ENCODE peak calls at places on chromosomes 5 and 9, in four cellular contexts. V is left ventricle myocardium inferior, H is astrocyte of the spinal cord, D is dorsolateral prefrontal cortex. G is an unnamed sample.

GRCh38 chr9:89425024-89425805 is 72.7 kb downstream of the SEMA4D start:
- DNase-seq in H (peak; percentile 9), V (no peak), D (no peak), G (no peak)

GRCh38 chr5:60633336-60633735 is 66.6 kb downstream of the DEPDC1B start:
- DNase-seq in D (no peak), V (no peak), H (peak; percentile 86), G (no peak)

GRCh38 chr9:97531750-97532383 is 30.4 kb downstream of the TMOD1 start:
- DNase-seq in H (no peak), V (no peak), D (no peak), G (no peak)

GRCh38 chr5:110265199-110265598 is 461.3 kb downstream of the TMEM232 start:
- DNase-seq in H (no peak), D (no peak), V (no peak), G (no peak)

GRCh38 chr9:3948826-3949578 is 350.9 kb downstream of the GLIS3 start:
- DNase-seq in V (no peak), D (no peak), H (peak; percentile 67), G (no peak)

GRCh38 chr9:78131969-78132687 is 100.5 kb upstream of the GNAQ start:
- DNase-seq in H (peak; percentile 33), V (no peak), D (no peak), G (no peak)

GRCh38 chr5:92777421-92777820 is 803.6 kb downstream of the NR2F1-AS1 start:
- DNase-seq in H (no peak), D (no peak), V (no peak), G (no peak)

GRCh38 chr5:147559725-147560124 is 49.9 kb upstream of the DPYSL3 start:
- DNase-seq in H (peak; percentile 58), D (no peak), V (no peak), G (no peak)

GRCh38 chr9:99140685-99141314 is 35.9 kb downstream of the TGFBR1 start:
- DNase-seq in H (peak; percentile 55), V (no peak), D (peak; percentile 26), G (peak; percentile 43)

GRCh38 chr5:62167651-62168050 is 138.4 kb upstream of the KIF2A start:
- DNase-seq in D (no peak), V (no peak), H (no peak), G (no peak)

GRCh38 chr9:23820731-23821399 is 5.2 kb downstream of the ELAVL2 start:
- DNase-seq in D (peak; percentile 42), V (no peak), H (peak; percentile 21), G (no peak)

GRCh38 chr9:101029300-101030021 is 934 bp downstream of the PLPPR1 start:
- DNase-seq in D (no peak), V (no peak), H (no peak), G (no peak)

GRCh38 chr5:147893820-147894219 is 12.5 kb downstream of the C5orf46 start:
- DNase-seq in H (no peak), D (no peak), V (no peak), G (no peak)

GRCh38 chr9:132744881-132745761 is 74.9 kb downstream of the GTF3C4 start:
- DNase-seq in D (no peak), V (no peak), H (no peak), G (no peak)

GRCh38 chr9:87497604-87498045 is at the start of gene DAPK1:
- DNase-seq in H (peak; percentile 32), D (no peak), V (peak; percentile 58), G (peak; percentile 40)

GRCh38 chr5:61330341-61330878 is 1.6 kb upstream of the ZSWIM6 start:
- DNase-seq in D (peak; percentile 54), V (peak; percentile 27), H (peak; percentile 79), G (no peak)

GRCh38 chr9:131298341-131298740 is 8.8 kb downstream of the PLPP7 start:
- DNase-seq in H (no peak), D (no peak), V (no peak), G (no peak)

GRCh38 chr5:154479944-154480750 is 2.1 kb upstream of the HAND1 start:
- DNase-seq in V (no peak), D (no peak), H (no peak), G (no peak)

GRCh38 chr5:97208184-97208713 is 25.2 kb upstream of the RIOK2 start:
- DNase-seq in V (no peak), D (no peak), H (no peak), G (no peak)

GRCh38 chr5:144085381-144085780 is 85.1 kb downstream of the YIPF5 start:
- DNase-seq in D (no peak), H (no peak), V (no peak), G (no peak)

GRCh38 chr5:2012885-2013284 is 130.2 kb upstream of the IRX4 start:
- DNase-seq in D (no peak), H (no peak), V (no peak), G (no peak)

GRCh38 chr5:179413711-179414458 is 68.6 kb upstream of the ADAMTS2 start:
- DNase-seq in H (no peak), V (no peak), D (no peak), G (no peak)

GRCh38 chr5:175847503-175847902 is 23.9 kb upstream of the CPLX2 start:
- DNase-seq in D (no peak), H (no peak), V (no peak), G (no peak)

GRCh38 chr9:113934167-113934566 is 58.1 kb downstream of the ZNF618 start:
- DNase-seq in V (no peak), H (no peak), D (no peak), G (no peak)

GRCh38 chr5:74576941-74577456 is 63.5 kb downstream of the ENC1 start:
- DNase-seq in H (peak; percentile 71), D (no peak), V (no peak), G (no peak)

DNA sequence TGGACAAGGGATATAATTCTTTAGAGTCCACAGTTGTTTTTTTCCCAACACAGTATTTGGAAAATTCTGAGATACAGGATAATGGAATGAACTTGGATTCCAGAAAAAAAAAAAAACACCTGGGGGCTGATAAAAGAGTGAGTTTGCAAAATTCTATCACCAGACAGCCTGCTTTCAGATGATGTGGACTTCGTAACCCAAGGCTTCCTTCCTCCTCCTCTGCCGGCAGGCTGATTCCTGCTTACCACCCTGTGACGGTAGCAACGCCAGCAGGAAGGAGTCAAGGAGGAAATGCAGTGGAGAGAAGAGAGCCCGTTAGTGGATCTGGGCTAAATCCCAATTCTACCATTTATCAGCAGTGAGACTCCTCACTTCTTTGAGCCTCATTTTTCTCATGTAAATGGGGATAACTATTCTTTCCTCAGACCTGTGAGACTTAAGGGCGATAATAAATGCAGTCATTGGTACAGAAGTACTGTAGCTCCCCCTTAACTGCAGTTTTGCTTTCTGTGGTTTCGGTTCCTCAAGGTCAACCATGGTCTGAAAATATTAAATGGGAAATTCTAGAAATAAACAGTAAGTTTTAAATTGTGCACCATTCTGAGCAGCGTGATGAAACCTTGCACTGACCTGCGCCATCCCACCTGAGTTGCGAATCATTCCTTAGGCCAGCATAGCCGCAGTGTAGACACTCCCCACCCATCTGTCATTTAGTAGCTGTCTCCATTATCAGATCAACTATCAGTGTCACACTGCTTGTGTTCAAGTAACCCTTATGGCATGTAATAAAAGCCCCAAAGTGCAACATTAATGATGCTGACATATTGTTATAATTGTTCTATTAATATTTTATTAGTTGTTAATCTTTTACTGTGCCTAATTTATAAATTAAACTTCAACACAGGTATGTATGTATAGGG is 71.4 kb downstream of the DCP2 start:
- DNase-seq in V (no peak), D (no peak), H (no peak), G (no peak)
- H3K4me3 ChIP-seq in V (no peak overlapping the region), D (no peak overlapping the region), H (no peak overlapping the region), G (no peak overlapping the region)

GRCh38 chr5:116939641-116940040 is 365.0 kb upstream of the SEMA6A start:
- DNase-seq in D (no peak), H (no peak), V (no peak), G (no peak)

GRCh38 chr5:116944171-116944570 is 369.5 kb upstream of the SEMA6A start:
- DNase-seq in V (no peak), H (no peak), D (no peak), G (no peak)

GRCh38 chr5:116942622-116943021 is 368.0 kb upstream of the SEMA6A start:
- DNase-seq in V (no peak), D (no peak), H (peak; percentile 1), G (no peak)

GRCh38 chr5:116935561-116936162 is 361.0 kb upstream of the SEMA6A start:
- DNase-seq in V (no peak), D (peak; percentile 26), H (no peak), G (no peak)

DNA sequence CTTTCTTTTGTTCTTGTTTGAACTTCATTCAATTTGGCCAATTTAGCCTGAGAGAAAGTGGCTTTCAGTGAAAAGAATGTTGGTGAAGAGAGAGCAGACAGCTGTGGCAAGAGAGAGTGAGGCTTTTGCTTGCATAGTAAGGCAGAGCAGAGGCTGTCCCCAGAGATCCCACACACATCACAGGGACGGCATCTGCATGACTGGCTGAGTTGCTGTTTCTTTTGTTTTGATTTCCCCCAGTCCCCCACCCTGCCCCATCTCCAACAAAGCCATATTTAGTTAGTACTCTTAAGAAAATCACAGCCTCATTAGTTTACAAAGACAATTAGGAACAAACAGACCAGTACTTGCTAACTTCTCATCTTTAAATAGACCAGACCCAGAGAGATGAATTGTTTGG is 363.9 kb upstream of the SEMA6A start:
- DNase-seq in V (no peak), H (no peak), D (no peak), G (no peak)
- H3K4me3 ChIP-seq in V (no peak overlapping the region), H (no peak overlapping the region), D (no peak overlapping the region), G (no peak overlapping the region)

DNA sequence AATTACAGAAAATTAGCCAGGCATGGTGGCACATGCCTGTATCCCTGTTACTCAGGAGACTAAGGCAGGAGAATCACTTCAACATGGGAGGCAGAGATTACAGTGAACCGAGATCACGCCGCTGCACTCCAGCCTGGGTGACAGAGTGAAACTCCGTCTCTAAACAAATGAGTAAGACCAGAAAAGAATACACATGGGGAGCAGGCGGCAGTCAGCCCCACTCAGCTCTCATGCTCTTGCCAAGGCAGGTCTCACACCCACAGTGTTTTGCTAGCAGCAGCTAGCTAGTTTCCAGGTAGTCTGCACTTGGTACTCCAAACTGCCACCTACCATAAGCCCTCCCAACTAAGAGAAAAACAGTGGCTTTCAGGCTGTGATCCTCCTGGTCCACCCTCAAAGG is 722.3 kb upstream of the CTNND2 start:
- DNase-seq in V (no peak), H (no peak), D (no peak), G (no peak)
- H3K4me3 ChIP-seq in V (no peak overlapping the region), H (no peak overlapping the region), D (no peak overlapping the region), G (no peak overlapping the region)

DNA sequence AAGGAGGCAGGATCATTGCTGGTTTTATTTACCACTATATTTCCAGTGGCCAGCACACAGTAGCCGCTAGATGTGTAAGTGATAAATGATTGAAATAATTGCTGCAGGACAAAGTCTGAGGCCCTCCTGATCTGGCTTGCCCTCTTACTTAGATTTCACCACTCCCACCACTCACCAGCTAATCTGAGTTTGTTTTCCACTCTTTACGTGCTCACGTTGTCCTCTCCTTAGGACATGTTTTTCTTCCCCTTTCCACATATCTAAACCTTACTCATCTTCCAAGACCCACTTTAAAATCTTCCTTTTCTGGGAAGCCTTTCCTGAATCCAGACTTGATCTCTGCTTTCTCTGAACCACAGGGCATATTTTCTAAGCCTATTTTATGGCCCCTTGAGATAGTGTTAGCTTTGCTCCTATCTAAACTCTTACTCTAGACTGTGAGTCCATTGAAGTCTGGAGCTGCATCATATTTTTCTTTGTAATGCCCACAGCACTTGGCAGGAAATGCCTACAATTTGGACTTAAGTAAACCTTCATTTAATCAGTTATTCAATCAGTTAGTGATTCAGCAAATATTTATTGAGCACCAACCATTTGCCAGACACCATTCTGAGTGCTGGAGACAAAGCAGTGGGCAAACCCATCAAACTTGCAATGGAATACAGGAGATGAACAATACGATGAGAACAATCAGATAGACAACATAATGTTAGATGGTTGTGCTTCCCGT is 2.4 kb downstream of the TLR4 start:
- DNase-seq in D (no peak), V (no peak), H (peak; percentile 16), G (no peak)
- H3K4me3 ChIP-seq in D (peak overlapping the region; percentile 44), V (peak overlapping the region; percentile 71), H (peak overlapping the region; percentile 32), G (no peak overlapping the region)

G was measured in tibial nerve.